ENCODE peak calls at places on chromosome 14, in seven cellular contexts. Q, F, N, E, X, Y and H are unnamed samples.

GRCh38 chr14:21768116-21768874 is 94.7 kb upstream of the OR4E1 start:
- DNase-seq in X (no peak), Q (no peak), F (peak), Y (peak), E (peak), N (peak), H (peak)

GRCh38 chr14:104284107-104284592 is 145.8 kb downstream of the KIF26A start:
- DNase-seq in Q (no peak), X (no peak), E (no peak), Y (no peak), N (no peak), F (no peak), H (peak)

GRCh38 chr14:66596241-66596985 is 88.5 kb downstream of the GPHN start:
- DNase-seq in X (no peak), Q (no peak), F (no peak), E (no peak), Y (no peak), N (no peak), H (no peak)

GRCh38 chr14:89351364-89351957 is 65.6 kb downstream of the FOXN3 start:
- DNase-seq in E (peak), X (peak), Q (peak), Y (peak), F (peak), N (no peak), H (peak)

GRCh38 chr14:106491851-106492250 is 965.5 kb downstream of the TMEM121 start:
- DNase-seq in Y (peak), X (no peak), N (no peak), F (no peak), E (no peak), Q (no peak), H (peak)

GRCh38 chr14:37591941-37592287 is 3.1 kb downstream of the FOXA1 start:
- DNase-seq in Y (no peak), N (no peak), F (no peak), E (no peak), X (no peak), Q (no peak), H (no peak)

GRCh38 chr14:88518592-88519512 is 36.0 kb downstream of the PTPN21 start:
- DNase-seq in Q (peak), F (peak), X (no peak), Y (no peak), N (no peak), E (no peak), H (no peak)

GRCh38 chr14:49505026-49505766 is 81.0 kb downstream of the RPS29 start:
- DNase-seq in N (no peak), E (no peak), X (no peak), F (peak), Q (no peak), Y (no peak), H (peak)

GRCh38 chr14:50001146-50001998 is 108.5 kb downstream of the ARF6 start:
- DNase-seq in Q (no peak), N (peak), X (peak), F (peak), E (peak), Y (peak), H (peak)

GRCh38 chr14:54756656-54757392 is 145.8 kb downstream of the GCH1 start:
- DNase-seq in F (no peak), N (no peak), X (no peak), Q (no peak), E (no peak), Y (no peak), H (no peak)

GRCh38 chr14:96198430-96199133 is 6.1 kb upstream of the BDKRB2 start:
- DNase-seq in N (no peak), E (no peak), Y (no peak), X (no peak), F (no peak), Q (no peak), H (no peak)

DNA sequence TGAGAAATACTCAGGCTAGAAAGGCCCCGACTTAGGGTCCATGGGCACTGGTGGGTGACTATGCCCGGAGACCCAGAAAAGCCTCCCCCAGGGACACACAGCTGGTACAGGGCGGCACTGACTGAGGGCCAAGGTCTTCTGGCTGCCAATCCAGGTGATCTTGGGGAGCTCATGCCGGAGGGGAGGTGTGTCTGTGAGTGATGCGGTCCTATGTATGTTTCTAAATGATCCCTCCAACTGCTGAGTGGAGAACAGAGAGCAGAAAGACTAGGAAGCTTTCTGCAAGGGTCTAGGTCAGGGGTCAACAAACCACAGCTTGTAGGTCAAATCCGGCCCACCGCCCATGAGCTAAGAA is 391 bp downstream of the SERPINA4 start:
- DNase-seq in X (no peak), E (no peak), F (no peak), N (no peak), Y (no peak), Q (no peak), H (no peak)
- H3K27ac ChIP-seq in X (no peak), E (peak), F (no peak), N (no peak), Y (no peak), Q (no peak), H (no peak)

GRCh38 chr14:61929651-61930050 is 167.4 kb downstream of the SNAPC1 start:
- DNase-seq in E (no peak), X (no peak), N (no peak), F (no peak), Y (no peak), Q (peak), H (no peak)
- H3K27ac ChIP-seq in E (no peak), X (no peak), N (no peak), F (no peak), Y (no peak), Q (no peak), H (no peak)

DNA sequence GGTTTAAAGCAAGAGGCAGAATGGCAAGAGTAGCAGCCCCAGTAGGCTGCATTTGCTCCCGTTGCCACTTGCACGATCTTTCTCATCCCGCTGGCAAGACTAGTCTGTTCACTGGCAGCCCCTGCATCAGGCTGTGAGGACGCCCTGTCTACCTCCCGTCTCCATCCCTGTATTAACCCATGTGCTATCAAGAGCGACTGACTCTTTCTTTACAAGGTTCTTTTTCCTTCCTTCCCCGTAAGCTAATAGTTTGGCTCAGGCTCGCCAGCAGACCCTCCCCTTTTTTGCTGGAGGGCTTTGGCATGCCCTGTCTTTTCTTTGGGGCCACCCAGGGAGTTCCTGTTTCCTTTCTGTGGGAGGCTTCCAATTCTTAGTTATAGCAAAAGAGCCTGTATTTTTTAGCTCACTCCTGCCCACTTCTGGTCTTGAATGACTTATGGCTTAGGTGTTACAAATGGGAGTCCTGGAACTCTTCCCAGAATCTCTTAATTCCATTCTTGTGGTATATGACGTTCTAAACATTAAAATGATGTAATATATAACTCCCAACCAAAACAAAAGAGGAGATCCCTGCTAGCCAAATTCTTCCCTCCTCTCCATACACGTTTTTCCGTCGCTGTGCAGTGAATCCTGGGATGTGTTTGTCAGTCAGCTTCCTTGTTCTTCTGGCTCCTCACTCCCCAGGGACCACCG is 149.0 kb downstream of the PRKCH start:
- DNase-seq in Y (no peak), E (no peak), N (no peak), F (peak), Q (peak), X (no peak), H (peak)
- H3K27ac ChIP-seq in Y (peak), E (no peak), N (peak), F (peak), Q (peak), X (peak), H (peak)

DNA sequence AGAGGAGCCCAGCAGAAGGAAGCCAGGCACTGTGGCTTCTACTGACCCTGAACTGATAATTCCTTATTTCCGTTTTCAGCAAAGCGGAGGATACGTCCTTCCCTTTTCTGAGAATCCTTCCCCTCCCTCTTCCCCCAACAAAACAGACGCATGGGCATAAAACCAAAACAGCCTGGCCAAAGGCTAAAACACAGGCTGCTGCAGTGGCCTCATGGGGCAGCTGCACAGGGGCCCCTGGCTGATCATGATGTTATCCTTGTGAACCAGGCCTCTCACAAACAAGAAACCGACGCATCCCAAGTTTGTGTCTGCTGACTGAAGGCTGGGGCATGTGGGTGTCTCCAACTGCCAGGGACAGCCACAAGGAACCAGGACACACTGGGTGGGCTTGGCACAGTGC is 23.4 kb upstream of the STON2 start:
- DNase-seq in Q (no peak), Y (no peak), E (no peak), X (peak), F (no peak), N (no peak), H (no peak)
- H3K27ac ChIP-seq in Q (no peak), Y (no peak), E (no peak), X (peak), F (no peak), N (no peak), H (no peak)

DNA sequence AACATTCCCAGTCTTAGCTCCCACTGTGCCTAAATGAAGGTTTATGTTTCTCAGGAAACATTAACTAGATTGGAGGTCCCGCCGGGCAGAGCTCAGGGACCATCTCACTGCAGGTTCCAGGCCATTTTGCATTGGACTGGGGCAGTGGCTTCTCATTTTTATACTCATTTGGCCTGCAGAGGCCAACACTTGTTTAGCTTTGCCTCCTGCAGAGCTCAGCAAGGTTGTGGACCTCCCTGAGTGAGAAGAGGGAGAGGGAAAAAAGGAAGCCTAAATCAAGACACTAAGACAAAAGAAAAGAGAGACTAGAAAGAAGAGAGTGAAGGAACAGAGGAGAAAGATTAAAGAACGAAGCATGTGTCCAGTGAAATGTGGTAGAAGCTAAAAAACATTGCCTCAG is 280.3 kb downstream of the AKAP6 start:
- DNase-seq in E (no peak), Q (no peak), N (no peak), Y (no peak), F (no peak), X (no peak), H (no peak)
- H3K27ac ChIP-seq in E (no peak), Q (no peak), N (no peak), Y (no peak), F (no peak), X (no peak), H (no peak)

GRCh38 chr14:39320318-39320717 is 86.6 kb downstream of the MIA2 start:
- DNase-seq in E (no peak), Q (peak), N (no peak), F (peak), X (no peak), Y (no peak), H (no peak)

GRCh38 chr14:39322807-39323206 is 89.1 kb downstream of the MIA2 start:
- DNase-seq in Q (peak), E (no peak), X (no peak), F (peak), Y (no peak), N (no peak), H (no peak)

GRCh38 chr14:39318574-39318973 is 84.9 kb downstream of the MIA2 start:
- DNase-seq in N (no peak), X (no peak), Q (peak), Y (no peak), E (no peak), F (peak), H (no peak)

DNA sequence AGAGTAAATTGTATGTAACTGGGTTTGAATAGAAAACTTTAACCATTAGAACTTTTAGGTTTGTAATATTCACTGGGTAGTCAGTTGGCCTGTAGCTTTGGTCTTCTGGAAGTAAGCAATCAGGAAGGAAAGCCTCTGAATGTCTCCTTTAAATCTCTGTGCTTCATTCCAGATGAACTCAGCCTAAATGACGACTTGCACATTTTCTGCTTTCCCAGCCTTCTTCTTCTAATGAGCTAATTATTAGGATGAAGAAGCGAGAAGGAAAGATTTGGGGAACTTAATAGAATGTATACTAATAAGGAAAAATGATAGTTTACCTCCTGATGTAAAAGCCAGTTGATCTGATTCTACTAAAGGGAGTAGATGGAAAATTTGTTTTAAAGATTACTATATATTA is 90.4 kb downstream of the MIA2 start:
- DNase-seq in N (no peak), Q (no peak), E (no peak), F (no peak), X (no peak), Y (no peak), H (no peak)
- H3K27ac ChIP-seq in N (no peak), Q (no peak), E (no peak), F (no peak), X (no peak), Y (no peak), H (no peak)

GRCh38 chr14:68943107-68943506 is 36.0 kb downstream of the ACTN1 start:
- DNase-seq in N (no peak), E (no peak), F (peak), Y (no peak), X (no peak), Q (no peak), H (no peak)
- H3K27ac ChIP-seq in N (peak), E (no peak), F (peak), Y (no peak), X (peak), Q (peak), H (peak)